ENCODE peak calls at places on chromosomes 3 and 15, in seven cellular contexts. D is CD4-positive, alpha-beta T cell; T is neural crest cell; F is PC-3; E is uterus; H is progenitor cell of endocrine pancreas; M is esophagus squamous epithelium. I is an unnamed sample.

GRCh38 chr3:100492059-100492809 is at the start of gene TMEM45A:
- DNase-seq in D (peak), T (peak), F (peak), E (peak), H (peak), M (peak), I (peak)

GRCh38 chr3:159941043-159941994 is 47.3 kb upstream of the IL12A start:
- DNase-seq in D (no peak), T (no peak), F (peak), E (no peak), H (no peak), M (no peak), I (no peak)

GRCh38 chr3:14398801-14399114 is 3.6 kb upstream of the SLC6A6 start:
- DNase-seq in D (no peak), T (no peak), F (no peak), E (no peak), H (no peak), M (no peak), I (no peak)

GRCh38 chr3:22450785-22451400 is 699.9 kb upstream of the ZNF385D start:
- DNase-seq in D (no peak), T (no peak), F (no peak), E (no peak), H (no peak), M (no peak), I (no peak)

GRCh38 chr15:62889734-62890505 is 152.6 kb upstream of the TPM1 start:
- DNase-seq in D (no peak), T (no peak), F (peak), E (peak), H (no peak), M (no peak), I (no peak)

GRCh38 chr15:26623071-26623470 is 149.8 kb downstream of the GABRB3 start:
- DNase-seq in D (no peak), T (no peak), F (no peak), E (no peak), H (no peak), M (no peak), I (no peak)

GRCh38 chr3:46022909-46023785 is 4.1 kb downstream of the XCR1 start:
- DNase-seq in D (no peak), T (no peak), F (no peak), E (no peak), H (no peak), M (no peak), I (no peak)

GRCh38 chr3:84126160-84126559 is 832.6 kb upstream of the CADM2 start:
- DNase-seq in D (no peak), T (no peak), F (no peak), E (no peak), H (no peak), M (no peak), I (no peak)

GRCh38 chr3:55165704-55166103 is 237.8 kb upstream of the LRTM1 start:
- DNase-seq in D (no peak), T (no peak), F (no peak), E (no peak), H (no peak), M (no peak), I (no peak)

GRCh38 chr3:55164191-55164590 is 236.3 kb upstream of the LRTM1 start:
- DNase-seq in D (no peak), T (no peak), F (no peak), E (no peak), H (no peak), M (no peak), I (no peak)

GRCh38 chr3:55166577-55167555 is 239.0 kb upstream of the LRTM1 start:
- DNase-seq in D (no peak), T (no peak), F (peak), E (no peak), H (no peak), M (no peak), I (no peak)

GRCh38 chr3:55164876-55165275 is 237.0 kb upstream of the LRTM1 start:
- DNase-seq in D (no peak), T (no peak), F (no peak), E (no peak), H (no peak), M (no peak), I (no peak)

GRCh38 chr3:55165278-55165677 is 237.4 kb upstream of the LRTM1 start:
- DNase-seq in D (no peak), T (no peak), F (no peak), E (no peak), H (no peak), M (no peak), I (no peak)
- TF ChIP-seq CTCF in D (no peak), T (no peak), F (no peak), E (no peak), H (no peak), M (no peak), I (no peak)

DNA sequence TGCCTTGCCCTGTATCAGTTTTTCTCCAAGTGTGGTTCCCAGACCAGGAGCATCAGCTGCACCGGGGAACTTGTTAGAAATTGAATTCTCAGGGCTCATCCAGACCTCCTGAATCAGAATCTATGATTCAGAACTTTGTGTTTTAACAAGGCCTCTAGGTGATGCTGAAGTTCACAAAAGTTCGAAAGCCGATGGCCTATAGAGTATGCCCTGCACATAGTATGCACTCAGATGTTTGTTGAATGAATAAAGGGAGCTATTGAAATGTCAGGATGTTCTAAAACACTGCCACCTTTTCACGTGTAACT is 666 bp upstream of the LARP6 start:
- DNase-seq in D (no peak), T (no peak), F (peak), E (peak), H (no peak), M (no peak), I (no peak)
- TF ChIP-seq CTCF in D (no peak), T (no peak), F (peak), E (peak), H (no peak), M (no peak), I (no peak)

DNA sequence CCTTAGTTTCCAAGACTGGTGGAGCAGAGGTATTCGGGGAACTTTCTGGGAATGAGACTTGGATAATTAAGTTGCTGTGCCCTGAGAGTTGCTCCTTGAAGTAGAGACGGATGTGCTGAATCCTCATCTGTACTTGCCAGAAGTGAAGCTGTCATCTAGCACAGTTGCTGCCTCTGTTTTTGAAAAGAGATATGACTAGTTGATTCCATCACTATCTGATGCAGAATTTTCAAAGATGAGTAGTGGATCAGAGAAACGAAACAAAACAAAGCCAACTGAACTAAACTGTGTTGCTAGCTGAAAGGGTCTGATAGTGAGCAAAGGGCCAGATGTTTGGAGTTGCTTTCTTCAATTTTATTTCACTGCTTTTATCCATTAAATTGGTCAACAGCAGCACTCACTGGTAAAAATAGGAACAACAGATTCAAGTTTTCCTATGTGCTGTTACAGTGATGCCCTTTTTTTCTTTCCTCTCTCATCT is 52.7 kb downstream of the MITF start:
- DNase-seq in D (no peak), T (no peak), F (peak), E (no peak), H (no peak), M (no peak), I (no peak)
- TF ChIP-seq CTCF in D (no peak), T (peak), F (peak), E (peak), H (peak), M (peak), I (no peak)

GRCh38 chr15:60966746-60967145 is 262.4 kb downstream of the RORA start:
- DNase-seq in D (no peak), T (no peak), F (no peak), E (no peak), H (no peak), M (no peak), I (no peak)

GRCh38 chr15:60962087-60962486 is 267.0 kb downstream of the RORA start:
- DNase-seq in D (no peak), T (no peak), F (no peak), E (no peak), H (no peak), M (no peak), I (no peak)

GRCh38 chr15:60966316-60966715 is 262.8 kb downstream of the RORA start:
- DNase-seq in D (no peak), T (no peak), F (no peak), E (no peak), H (no peak), M (no peak), I (no peak)

GRCh38 chr15:60963557-60963956 is 265.5 kb downstream of the RORA start:
- DNase-seq in D (no peak), T (no peak), F (no peak), E (no peak), H (no peak), M (no peak), I (no peak)

DNA sequence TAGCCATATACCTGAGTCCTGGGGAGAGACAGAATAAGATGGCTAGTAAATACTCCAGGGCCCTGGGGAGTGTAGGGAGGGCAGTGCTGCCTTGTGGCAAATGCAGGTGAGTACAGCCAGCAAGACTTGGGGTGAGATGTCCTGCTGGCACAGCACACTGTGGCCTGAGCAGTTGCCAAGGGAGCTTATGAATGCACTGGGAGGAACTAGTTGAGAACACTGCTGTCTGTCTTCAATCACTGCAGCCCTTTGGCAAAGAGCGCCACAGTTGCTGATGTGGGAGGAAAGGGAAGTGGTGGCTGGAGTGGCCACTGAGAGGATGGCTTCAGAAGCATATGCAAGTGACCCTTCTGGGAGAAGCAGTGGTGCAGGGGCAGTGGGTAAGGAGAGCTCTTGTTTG is 264.6 kb downstream of the RORA start:
- DNase-seq in D (no peak), T (no peak), F (no peak), E (no peak), H (no peak), M (no peak), I (no peak)
- TF ChIP-seq CTCF in D (no peak), T (no peak), F (no peak), E (no peak), H (no peak), M (no peak), I (no peak)

DNA sequence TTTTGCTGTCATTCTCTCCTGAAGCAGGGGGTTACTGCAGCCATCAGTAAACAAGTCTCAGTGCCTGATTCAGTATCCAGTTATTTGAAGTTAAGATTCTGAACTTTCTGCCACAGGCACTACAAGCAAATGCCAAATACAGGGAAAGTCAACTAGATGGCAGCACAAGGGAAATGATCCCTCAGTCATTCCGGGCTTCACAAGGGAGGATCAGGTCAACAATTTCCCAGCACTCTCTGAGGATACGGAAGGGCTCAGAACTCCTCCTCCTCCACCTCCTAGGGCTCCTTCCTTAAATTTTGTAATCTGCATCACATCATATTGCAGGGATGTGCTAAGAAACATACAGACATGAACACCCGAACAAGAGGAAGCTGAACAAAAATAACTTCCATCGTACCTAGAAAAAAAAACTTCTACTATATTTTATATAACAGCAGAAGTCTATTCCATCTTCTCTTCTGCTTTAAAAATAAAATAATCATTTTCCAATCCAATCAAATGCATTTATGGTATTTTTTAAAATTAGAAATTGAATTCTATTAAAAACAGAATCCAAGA is 187.1 kb downstream of the FMN1 start:
- DNase-seq in D (no peak), T (no peak), F (peak), E (no peak), H (no peak), M (no peak), I (no peak)
- TF ChIP-seq CTCF in D (no peak), T (peak), F (peak), E (no peak), H (peak), M (no peak), I (no peak)

DNA sequence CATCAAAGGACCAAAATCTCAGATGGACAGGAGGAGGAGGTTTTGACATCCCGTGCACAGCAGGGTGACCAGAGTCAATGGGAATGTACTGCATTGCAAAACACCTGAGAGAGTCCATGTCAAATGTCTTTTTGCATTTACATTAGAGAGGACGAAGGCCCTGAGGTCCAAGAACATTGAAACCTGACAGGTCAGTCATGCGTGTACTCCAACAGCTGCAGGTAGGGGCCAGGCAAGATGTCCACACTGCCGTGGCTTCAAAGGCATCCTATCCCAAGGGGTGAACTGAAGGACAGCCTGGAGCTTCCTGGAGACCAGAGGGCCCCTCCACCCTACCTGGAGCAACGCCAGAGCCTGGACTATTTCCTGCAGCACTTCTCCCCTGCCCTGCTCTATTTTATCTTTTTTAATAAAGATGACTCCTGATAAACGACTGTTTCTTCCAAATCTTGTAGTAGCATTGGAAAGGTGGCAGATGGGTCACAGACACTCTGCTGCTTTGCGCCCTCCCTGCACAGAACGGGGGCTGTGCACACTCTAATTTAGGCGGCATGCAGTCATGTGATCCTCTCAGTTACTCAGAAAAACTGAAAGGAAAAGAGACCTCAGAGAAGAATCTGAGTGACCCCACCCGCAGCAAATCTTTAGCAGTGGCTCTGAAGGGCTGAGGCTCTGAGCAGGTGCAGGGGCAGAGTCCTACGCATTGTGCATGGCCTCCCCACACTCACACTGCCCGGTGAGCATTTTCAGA is 68.2 kb downstream of the HMCES start:
- DNase-seq in D (no peak), T (no peak), F (no peak), E (no peak), H (no peak), M (no peak), I (no peak)
- TF ChIP-seq CTCF in D (no peak), T (no peak), F (no peak), E (no peak), H (no peak), M (no peak), I (no peak)

DNA sequence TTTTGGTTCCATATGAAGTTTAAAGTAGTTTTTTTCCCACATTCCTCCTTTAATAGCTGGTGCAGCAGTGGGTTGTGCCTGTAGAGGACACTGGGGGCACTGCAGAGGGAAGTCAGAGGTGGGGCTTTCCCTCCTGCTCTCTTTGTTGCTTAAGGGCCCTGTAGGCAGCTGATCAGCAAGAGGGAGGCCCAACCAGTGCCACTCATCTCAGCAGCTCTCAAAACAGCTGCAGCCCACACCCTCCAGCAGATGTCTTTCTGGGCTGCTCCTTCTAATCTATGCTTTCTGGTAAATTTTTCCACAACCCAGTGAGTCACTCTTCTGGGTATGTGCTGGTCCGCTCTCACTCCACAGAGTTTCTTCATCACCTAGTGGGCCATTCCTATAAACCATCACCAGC is 263.8 kb downstream of the FEZF2 start:
- DNase-seq in D (no peak), T (no peak), F (no peak), E (no peak), H (no peak), M (no peak), I (no peak)
- TF ChIP-seq CTCF in D (no peak), T (no peak), F (no peak), E (no peak), H (no peak), M (no peak), I (no peak)

GRCh38 chr3:29889230-29889629 is 608.4 kb downstream of the RBMS3 start:
- DNase-seq in D (no peak), T (no peak), F (no peak), E (no peak), H (no peak), M (no peak), I (no peak)
- TF ChIP-seq CTCF in D (no peak), T (no peak), F (no peak), E (no peak), H (no peak), M (no peak), I (no peak)

GRCh38 chr3:50549226-50549625 is 18.3 kb downstream of the C3orf18 start:
- DNase-seq in D (no peak), T (no peak), F (no peak), E (no peak), H (no peak), M (no peak), I (no peak)

GRCh38 chr3:50551293-50552057 is 16.1 kb downstream of the C3orf18 start:
- DNase-seq in D (no peak), T (no peak), F (peak), E (no peak), H (no peak), M (no peak), I (no peak)

GRCh38 chr3:50552058-50552435 is 15.5 kb downstream of the C3orf18 start:
- DNase-seq in D (no peak), T (no peak), F (no peak), E (no peak), H (no peak), M (no peak), I (no peak)

GRCh38 chr3:50552598-50552997 is 14.9 kb downstream of the C3orf18 start:
- DNase-seq in D (no peak), T (no peak), F (no peak), E (no peak), H (no peak), M (no peak), I (no peak)

DNA sequence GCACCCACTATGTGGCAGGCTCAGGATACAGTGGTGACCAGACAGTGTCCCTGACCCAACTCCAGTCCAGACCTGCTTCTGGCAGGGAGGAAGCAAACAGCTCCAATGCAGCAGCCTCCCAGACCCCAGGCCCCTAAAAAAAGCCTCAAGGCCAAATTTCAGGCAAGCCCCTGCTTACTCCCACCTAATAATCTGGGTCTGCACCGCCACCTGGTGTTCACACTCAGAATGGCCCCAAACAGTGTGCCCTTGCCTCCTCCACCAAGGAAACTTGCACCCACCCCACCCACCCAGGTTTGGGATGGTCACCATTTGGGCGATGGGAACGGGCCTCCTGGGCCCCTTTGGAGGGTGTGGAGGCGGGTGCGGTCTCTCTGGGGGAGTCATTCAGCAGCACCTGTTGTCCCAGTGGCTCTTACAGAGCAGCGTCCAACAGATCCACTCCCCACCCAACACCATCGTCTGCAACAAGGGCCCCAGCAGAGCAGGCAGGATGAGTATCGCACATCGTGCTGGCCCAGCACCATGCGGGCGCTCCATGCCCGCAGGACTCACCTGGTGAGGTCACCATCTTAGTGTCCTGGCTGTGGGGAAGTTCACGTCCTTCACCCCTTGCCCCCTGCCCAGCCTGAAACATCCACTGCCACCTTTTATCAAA is 17.3 kb downstream of the C3orf18 start:
- DNase-seq in D (peak), T (peak), F (peak), E (peak), H (peak), M (no peak), I (peak)
- TF ChIP-seq CTCF in D (peak), T (peak), F (peak), E (peak), H (peak), M (peak), I (peak)

GRCh38 chr3:51720292-51721061 is 13.6 kb downstream of the GRM2 start:
- DNase-seq in D (no peak), T (no peak), F (no peak), E (no peak), H (no peak), M (no peak), I (no peak)

GRCh38 chr3:51717947-51718346 is 11.1 kb downstream of the GRM2 start:
- DNase-seq in D (no peak), T (no peak), F (no peak), E (no peak), H (no peak), M (no peak), I (peak)

GRCh38 chr3:51718547-51719412 is 11.9 kb downstream of the GRM2 start:
- DNase-seq in D (peak), T (peak), F (peak), E (no peak), H (peak), M (no peak), I (peak)

GRCh38 chr3:51721062-51721745 is 14.3 kb downstream of the GRM2 start:
- DNase-seq in D (no peak), T (no peak), F (no peak), E (no peak), H (no peak), M (no peak), I (no peak)

GRCh38 chr3:51719413-51720025 is 12.7 kb downstream of the GRM2 start:
- DNase-seq in D (no peak), T (no peak), F (no peak), E (no peak), H (no peak), M (no peak), I (peak)
- TF ChIP-seq CTCF in D (peak), T (peak), F (peak), E (no peak), H (no peak), M (no peak), I (no peak)